ENCODE peak calls at places on chromosomes 12 and 14, in six cellular contexts. K, E, V, H, U and Y are unnamed samples.

GRCh38 chr14:103028161-103028767 is 29.1 kb downstream of the CDC42BPB start:
- DNase-seq in K (no peak), E (no peak), V (no peak), H (no peak), U (no peak), Y (no peak)

GRCh38 chr14:34693228-34693939 is 21.0 kb downstream of the CFL2 start:
- DNase-seq in K (no peak), E (peak; percentile 51), V (peak; percentile 61), H (no peak), U (no peak), Y (no peak)

GRCh38 chr12:37546901-37547475 is 769.6 kb upstream of the ALG10B start:
- DNase-seq in K (no peak), E (no peak), V (no peak), H (no peak), U (no peak), Y (no peak)

GRCh38 chr12:2294651-2295475 is 242.1 kb downstream of the CACNA1C start:
- DNase-seq in K (no peak), E (no peak), V (peak; percentile 68), H (no peak), U (no peak), Y (no peak)

GRCh38 chr12:132179431-132180362 is 35.4 kb downstream of the NOC4L start:
- DNase-seq in K (no peak), E (no peak), V (no peak), H (no peak), U (no peak), Y (no peak)

GRCh38 chr12:92648242-92649031 is 54.4 kb upstream of the PLEKHG7 start:
- DNase-seq in K (no peak), E (no peak), V (no peak), H (no peak), U (no peak), Y (no peak)

GRCh38 chr14:74616996-74617700 is 5.1 kb upstream of the LTBP2 start:
- DNase-seq in K (no peak), E (no peak), V (no peak), H (no peak), U (peak; percentile 26), Y (no peak)

GRCh38 chr12:88266851-88267360 is 124.8 kb downstream of the TMTC3 start:
- DNase-seq in K (no peak), E (no peak), V (no peak), H (no peak), U (no peak), Y (peak; percentile 3)

GRCh38 chr14:74886001-74886400 is 4.3 kb downstream of the DLST start:
- DNase-seq in K (no peak), E (no peak), V (no peak), H (no peak), U (peak; percentile 76), Y (no peak)

GRCh38 chr14:64416348-64416932 is 28.3 kb downstream of the MTHFD1 start:
- DNase-seq in K (no peak), E (no peak), V (no peak), H (no peak), U (no peak), Y (no peak)

GRCh38 chr12:124518051-124518932 is 49.1 kb downstream of the NCOR2 start:
- DNase-seq in K (peak; percentile 95), E (peak; percentile 99), V (peak; percentile 99), H (no peak), U (peak; percentile 99), Y (peak; percentile 99)

GRCh38 chr12:120381752-120382419 is 12.9 kb upstream of the MSI1 start:
- DNase-seq in K (peak; percentile 72), E (no peak), V (no peak), H (no peak), U (peak; percentile 47), Y (no peak)

GRCh38 chr12:123363743-123364531 is 710 bp downstream of the SBNO1 start:
- DNase-seq in K (peak; percentile 31), E (peak; percentile 27), V (peak; percentile 32), H (peak; percentile 60), U (no peak), Y (no peak)

GRCh38 chr12:120662879-120663278 is 22.5 kb downstream of the CABP1 start:
- DNase-seq in K (no peak), E (no peak), V (no peak), H (peak; percentile 61), U (no peak), Y (no peak)

GRCh38 chr12:50556273-50556672 is 51.5 kb downstream of the DIP2B start:
- DNase-seq in K (no peak), E (no peak), V (no peak), H (no peak), U (no peak), Y (no peak)

GRCh38 chr12:3204716-3205617 is 127.8 kb downstream of the TSPAN9 start:
- DNase-seq in K (no peak), E (no peak), V (no peak), H (no peak), U (no peak), Y (no peak)

GRCh38 chr12:129844662-129845061 is 59.2 kb downstream of the TMEM132D start:
- DNase-seq in K (no peak), E (no peak), V (no peak), H (no peak), U (peak; percentile 61), Y (no peak)

GRCh38 chr12:52720487-52720886 is 17.2 kb upstream of the KRT77 start:
- DNase-seq in K (no peak), E (no peak), V (no peak), H (no peak), U (no peak), Y (no peak)

GRCh38 chr14:96903444-96904023 is 106.4 kb downstream of the VRK1 start:
- DNase-seq in K (no peak), E (no peak), V (no peak), H (no peak), U (no peak), Y (no peak)

GRCh38 chr14:68627868-68628604 is 164.8 kb downstream of the ZFP36L1 start:
- DNase-seq in K (no peak), E (peak; percentile 77), V (no peak), H (peak; percentile 50), U (no peak), Y (peak; percentile 63)

GRCh38 chr12:65192963-65193516 is 23.7 kb downstream of the LEMD3 start:
- DNase-seq in K (no peak), E (no peak), V (no peak), H (no peak), U (no peak), Y (no peak)

GRCh38 chr14:85565862-85566296 is 35.9 kb downstream of the FLRT2 start:
- DNase-seq in K (no peak), E (no peak), V (no peak), H (no peak), U (no peak), Y (no peak)

GRCh38 chr14:104390941-104391901 is 188.3 kb upstream of the C14orf180 start:
- DNase-seq in K (no peak), E (peak; percentile 22), V (no peak), H (no peak), U (no peak), Y (no peak)

GRCh38 chr12:80861636-80862378 is 75.9 kb downstream of the LIN7A start:
- DNase-seq in K (no peak), E (no peak), V (no peak), H (no peak), U (no peak), Y (no peak)

DNA sequence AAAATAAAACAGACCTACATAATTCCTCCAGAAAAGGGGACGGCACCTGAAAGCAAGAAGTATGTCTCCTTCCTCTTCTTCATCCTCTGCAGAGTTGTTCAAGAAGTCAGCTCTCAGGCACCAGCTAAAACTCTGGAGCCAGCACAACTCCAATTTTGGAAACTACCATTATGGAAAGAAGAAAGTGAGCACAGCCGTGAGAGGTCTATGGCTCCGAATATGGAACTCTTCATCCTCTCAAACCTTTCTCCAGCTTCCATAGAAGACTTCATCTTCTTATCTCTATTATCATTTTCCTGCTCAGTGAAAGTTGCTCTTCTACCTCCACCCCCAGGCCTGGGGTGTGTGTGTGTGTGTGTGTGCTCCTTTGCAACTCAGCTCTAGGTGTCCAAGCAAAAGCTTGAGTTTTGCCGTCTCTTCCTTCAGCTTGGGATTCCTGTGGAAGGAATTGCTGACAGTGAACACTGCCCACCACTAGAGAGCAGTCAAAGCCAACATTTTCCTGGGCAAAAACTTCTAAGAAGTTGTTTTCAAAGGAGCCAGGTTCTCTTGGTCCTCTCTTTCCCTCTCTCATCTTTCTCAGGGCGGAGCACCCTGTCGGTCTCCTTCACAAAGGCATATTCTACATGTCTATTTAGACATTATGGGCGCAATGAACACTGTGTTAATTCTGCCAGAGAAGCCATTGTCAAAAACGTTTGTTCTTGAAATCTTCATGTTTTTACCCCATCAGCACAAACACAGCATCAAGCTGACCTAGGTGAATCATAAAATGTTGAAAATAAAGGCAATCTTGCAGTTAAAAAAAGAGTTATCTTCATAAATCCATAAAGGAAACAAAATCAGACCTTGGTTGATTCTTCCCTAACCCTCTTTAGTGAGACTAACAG is 155.1 kb downstream of the DIO2 start:
- DNase-seq in K (peak; percentile 57), E (peak; percentile 27), V (peak; percentile 14), H (no peak), U (peak; percentile 66), Y (peak; percentile 24)
- TF ChIP-seq CTCF in K (peak; percentile 74), E (no peak), V (peak; percentile 59), H (peak; percentile 59), U (peak; percentile 90), Y (peak; percentile 89)

GRCh38 chr12:74071182-74071581 is 466.5 kb upstream of the ATXN7L3B start:
- DNase-seq in K (no peak), E (no peak), V (no peak), H (no peak), U (no peak), Y (no peak)

GRCh38 chr12:74076918-74077317 is 460.7 kb upstream of the ATXN7L3B start:
- DNase-seq in K (no peak), E (no peak), V (no peak), H (no peak), U (no peak), Y (no peak)
- TF ChIP-seq CTCF in K (no peak), E (no peak), V (no peak), H (no peak), U (no peak), Y (no peak)

GRCh38 chr14:30679032-30679431 is 56.9 kb downstream of the SCFD1 start:
- DNase-seq in K (no peak), E (no peak), V (no peak), H (no peak), U (no peak), Y (no peak)

GRCh38 chr14:30680036-30680435 is 57.9 kb downstream of the SCFD1 start:
- DNase-seq in K (no peak), E (no peak), V (no peak), H (no peak), U (no peak), Y (no peak)

GRCh38 chr14:30681752-30682355 is 59.7 kb downstream of the SCFD1 start:
- DNase-seq in K (peak; percentile 5), E (no peak), V (no peak), H (no peak), U (peak; percentile 1), Y (no peak)
- TF ChIP-seq CTCF in K (peak; percentile 48), E (no peak), V (no peak), H (peak; percentile 39), U (peak; percentile 61), Y (peak; percentile 62)

GRCh38 chr12:67633024-67633423 is 15.5 kb upstream of the DYRK2 start:
- DNase-seq in K (no peak), E (no peak), V (no peak), H (no peak), U (no peak), Y (no peak)

GRCh38 chr12:67633708-67634107 is 14.8 kb upstream of the DYRK2 start:
- DNase-seq in K (no peak), E (peak; percentile 54), V (no peak), H (no peak), U (no peak), Y (no peak)

GRCh38 chr12:67634167-67634793 is 14.3 kb upstream of the DYRK2 start:
- DNase-seq in K (no peak), E (no peak), V (no peak), H (no peak), U (no peak), Y (no peak)

GRCh38 chr12:67632005-67632404 is 16.5 kb upstream of the DYRK2 start:
- DNase-seq in K (no peak), E (no peak), V (no peak), H (no peak), U (no peak), Y (no peak)

GRCh38 chr12:67630373-67631088 is 18.0 kb upstream of the DYRK2 start:
- DNase-seq in K (no peak), E (peak; percentile 45), V (no peak), H (peak; percentile 60), U (no peak), Y (no peak)
- TF ChIP-seq CTCF in K (no peak), E (no peak), V (no peak), H (no peak), U (peak; percentile 13), Y (no peak)